ENCODE peak calls at places on chromosomes 4 and X, in nine cellular contexts. One of them, this sample, is unnamed.

GRCh38 chr4:98203406-98204235 is 57.6 kb upstream of the RAP1GDS1 start:
- DNase-seq in MV-4-11: peak
- DNase-seq in C1 segment of cervical spinal cord: no peak
- DNase-seq in cardiac muscle cell: peak
- DNase-seq in Daoy: no peak
- DNase-seq in activated CD8-positive, alpha-beta memory T cell treated with anti-CD3 and anti-CD28 coated beads for 48 hours: no peak
- DNase-seq in HT1080: no peak
- DNase-seq in NCI-H2029: no peak
- DNase-seq in AG09319: no peak
- DNase-seq in this sample: peak

GRCh38 chr4:114924311-114924710 is 189.1 kb downstream of the NDST4 start:
- DNase-seq in AG09319: no peak
- DNase-seq in C1 segment of cervical spinal cord: no peak
- DNase-seq in Daoy: no peak
- DNase-seq in cardiac muscle cell: no peak
- DNase-seq in NCI-H2029: no peak
- DNase-seq in MV-4-11: no peak
- DNase-seq in HT1080: no peak
- DNase-seq in activated CD8-positive, alpha-beta memory T cell treated with anti-CD3 and anti-CD28 coated beads for 48 hours: no peak
- DNase-seq in this sample: no peak

GRCh38 chr4:126960760-126961159 is 672.0 kb upstream of the INTU start:
- DNase-seq in Daoy: no peak
- DNase-seq in C1 segment of cervical spinal cord: no peak
- DNase-seq in MV-4-11: no peak
- DNase-seq in NCI-H2029: no peak
- DNase-seq in AG09319: no peak
- DNase-seq in HT1080: no peak
- DNase-seq in activated CD8-positive, alpha-beta memory T cell treated with anti-CD3 and anti-CD28 coated beads for 48 hours: no peak
- DNase-seq in cardiac muscle cell: no peak
- DNase-seq in this sample: no peak

GRCh38 chr4:24515698-24516097 is 68.7 kb downstream of the DHX15 start:
- DNase-seq in Daoy: no peak
- DNase-seq in HT1080: peak
- DNase-seq in cardiac muscle cell: no peak
- DNase-seq in AG09319: no peak
- DNase-seq in MV-4-11: no peak
- DNase-seq in C1 segment of cervical spinal cord: no peak
- DNase-seq in activated CD8-positive, alpha-beta memory T cell treated with anti-CD3 and anti-CD28 coated beads for 48 hours: no peak
- DNase-seq in NCI-H2029: no peak
- DNase-seq in this sample: no peak

GRCh38 chr4:100428051-100428450 is 89.8 kb downstream of the EMCN start:
- DNase-seq in NCI-H2029: no peak
- DNase-seq in C1 segment of cervical spinal cord: no peak
- DNase-seq in MV-4-11: peak
- DNase-seq in cardiac muscle cell: no peak
- DNase-seq in activated CD8-positive, alpha-beta memory T cell treated with anti-CD3 and anti-CD28 coated beads for 48 hours: no peak
- DNase-seq in Daoy: no peak
- DNase-seq in AG09319: no peak
- DNase-seq in HT1080: peak
- DNase-seq in this sample: peak

GRCh38 chrX:13341491-13342101 is 21.7 kb upstream of the ATXN3L start:
- DNase-seq in NCI-H2029: no peak
- DNase-seq in Daoy: no peak
- DNase-seq in HT1080: peak
- DNase-seq in activated CD8-positive, alpha-beta memory T cell treated with anti-CD3 and anti-CD28 coated beads for 48 hours: no peak
- DNase-seq in AG09319: no peak
- DNase-seq in cardiac muscle cell: no peak
- DNase-seq in MV-4-11: no peak
- DNase-seq in C1 segment of cervical spinal cord: no peak
- DNase-seq in this sample: no peak

GRCh38 chr4:172546782-172547181 is 621.8 kb upstream of the GALNT7 start:
- DNase-seq in cardiac muscle cell: no peak
- DNase-seq in NCI-H2029: no peak
- DNase-seq in Daoy: no peak
- DNase-seq in activated CD8-positive, alpha-beta memory T cell treated with anti-CD3 and anti-CD28 coated beads for 48 hours: no peak
- DNase-seq in AG09319: no peak
- DNase-seq in C1 segment of cervical spinal cord: no peak
- DNase-seq in MV-4-11: no peak
- DNase-seq in HT1080: no peak
- DNase-seq in this sample: no peak

GRCh38 chr4:48470135-48470534 is 13.0 kb upstream of the SLC10A4 start:
- DNase-seq in activated CD8-positive, alpha-beta memory T cell treated with anti-CD3 and anti-CD28 coated beads for 48 hours: no peak
- DNase-seq in HT1080: no peak
- DNase-seq in C1 segment of cervical spinal cord: no peak
- DNase-seq in NCI-H2029: no peak
- DNase-seq in cardiac muscle cell: no peak
- DNase-seq in Daoy: no peak
- DNase-seq in AG09319: no peak
- DNase-seq in MV-4-11: no peak
- DNase-seq in this sample: no peak

GRCh38 chr4:108529984-108530901 is 90.1 kb upstream of the RPL34 start:
- DNase-seq in HT1080: no peak
- DNase-seq in NCI-H2029: no peak
- DNase-seq in cardiac muscle cell: no peak
- DNase-seq in activated CD8-positive, alpha-beta memory T cell treated with anti-CD3 and anti-CD28 coated beads for 48 hours: no peak
- DNase-seq in Daoy: no peak
- DNase-seq in MV-4-11: peak
- DNase-seq in C1 segment of cervical spinal cord: no peak
- DNase-seq in AG09319: no peak
- DNase-seq in this sample: no peak

GRCh38 chr4:140884431-140885058 is 128.4 kb upstream of the TBC1D9 start:
- DNase-seq in NCI-H2029: peak
- DNase-seq in C1 segment of cervical spinal cord: no peak
- DNase-seq in MV-4-11: peak
- DNase-seq in HT1080: peak
- DNase-seq in Daoy: peak
- DNase-seq in activated CD8-positive, alpha-beta memory T cell treated with anti-CD3 and anti-CD28 coated beads for 48 hours: no peak
- DNase-seq in cardiac muscle cell: peak
- DNase-seq in AG09319: peak
- DNase-seq in this sample: peak

GRCh38 chr4:153260152-153260551 is 55.9 kb downstream of the TRIM2 start:
- DNase-seq in HT1080: no peak
- DNase-seq in Daoy: no peak
- DNase-seq in C1 segment of cervical spinal cord: no peak
- DNase-seq in activated CD8-positive, alpha-beta memory T cell treated with anti-CD3 and anti-CD28 coated beads for 48 hours: no peak
- DNase-seq in AG09319: no peak
- DNase-seq in NCI-H2029: no peak
- DNase-seq in MV-4-11: no peak
- DNase-seq in cardiac muscle cell: no peak
- DNase-seq in this sample: no peak

GRCh38 chr4:37830640-37831039 is 4.2 kb downstream of the PGM2 start:
- DNase-seq in MV-4-11: no peak
- DNase-seq in C1 segment of cervical spinal cord: no peak
- DNase-seq in AG09319: no peak
- DNase-seq in cardiac muscle cell: no peak
- DNase-seq in Daoy: no peak
- DNase-seq in HT1080: no peak
- DNase-seq in NCI-H2029: no peak
- DNase-seq in activated CD8-positive, alpha-beta memory T cell treated with anti-CD3 and anti-CD28 coated beads for 48 hours: no peak
- DNase-seq in this sample: no peak

GRCh38 chr4:24805566-24805965 is 10.2 kb downstream of the SOD3 start:
- DNase-seq in NCI-H2029: no peak
- DNase-seq in Daoy: no peak
- DNase-seq in AG09319: no peak
- DNase-seq in C1 segment of cervical spinal cord: no peak
- DNase-seq in HT1080: no peak
- DNase-seq in cardiac muscle cell: no peak
- DNase-seq in activated CD8-positive, alpha-beta memory T cell treated with anti-CD3 and anti-CD28 coated beads for 48 hours: no peak
- DNase-seq in MV-4-11: no peak
- DNase-seq in this sample: no peak

GRCh38 chrX:131752493-131753198 is 208.8 kb downstream of the OR13H1 start:
- DNase-seq in Daoy: no peak
- DNase-seq in NCI-H2029: no peak
- DNase-seq in activated CD8-positive, alpha-beta memory T cell treated with anti-CD3 and anti-CD28 coated beads for 48 hours: no peak
- DNase-seq in HT1080: no peak
- DNase-seq in cardiac muscle cell: no peak
- DNase-seq in MV-4-11: no peak
- DNase-seq in C1 segment of cervical spinal cord: peak
- DNase-seq in AG09319: peak
- DNase-seq in this sample: no peak